ENCODE peak calls at places on chromosomes 7 and 10, in four cellular contexts. One of them, this sample, is unnamed.

GRCh38 chr7:2033586-2034135 is 199.1 kb downstream of the MAD1L1 start:
- DNase-seq in psoas muscle: no peak
- DNase-seq in transverse colon: no peak
- DNase-seq in prostate gland: no peak
- DNase-seq in this sample: no peak

GRCh38 chr10:79454259-79454658 is 8.8 kb upstream of the ZCCHC24 start:
- DNase-seq in psoas muscle: no peak
- DNase-seq in transverse colon: no peak
- DNase-seq in prostate gland: no peak
- DNase-seq in this sample: no peak

GRCh38 chr7:35839860-35840854 is 39.3 kb downstream of the SEPTIN7 start:
- DNase-seq in psoas muscle: no peak
- DNase-seq in transverse colon: no peak
- DNase-seq in prostate gland: no peak
- DNase-seq in this sample: no peak

GRCh38 chr10:78892383-78893191 is 176.2 kb upstream of the ZMIZ1 start:
- DNase-seq in psoas muscle: peak
- DNase-seq in transverse colon: no peak
- DNase-seq in prostate gland: no peak
- DNase-seq in this sample: no peak

GRCh38 chr7:2180081-2180480 is 52.7 kb downstream of the MAD1L1 start:
- DNase-seq in psoas muscle: no peak
- DNase-seq in transverse colon: no peak
- DNase-seq in prostate gland: no peak
- DNase-seq in this sample: no peak

GRCh38 chr7:130940326-130940725 is 206.3 kb upstream of the KLF14 start:
- DNase-seq in psoas muscle: no peak
- DNase-seq in transverse colon: no peak
- DNase-seq in prostate gland: no peak
- DNase-seq in this sample: no peak

GRCh38 chr7:152869041-152869676 is 109.6 kb downstream of the ACTR3B start:
- DNase-seq in psoas muscle: no peak
- DNase-seq in transverse colon: no peak
- DNase-seq in prostate gland: no peak
- DNase-seq in this sample: no peak

GRCh38 chr7:50534690-50535290 is 30.4 kb downstream of the DDC start:
- DNase-seq in psoas muscle: no peak
- DNase-seq in transverse colon: no peak
- DNase-seq in prostate gland: no peak
- DNase-seq in this sample: no peak

GRCh38 chr7:45889367-45890067 is 1.2 kb downstream of the IGFBP1 start:
- DNase-seq in psoas muscle: no peak
- DNase-seq in transverse colon: no peak
- DNase-seq in prostate gland: no peak
- DNase-seq in this sample: no peak

GRCh38 chr10:31319602-31320178 is 674 bp downstream of the ZEB1 start:
- DNase-seq in psoas muscle: no peak
- DNase-seq in transverse colon: no peak
- DNase-seq in prostate gland: no peak
- DNase-seq in this sample: no peak

GRCh38 chr7:68718059-68718685 is 880.1 kb upstream of the AUTS2 start:
- DNase-seq in psoas muscle: no peak
- DNase-seq in transverse colon: no peak
- DNase-seq in prostate gland: no peak
- DNase-seq in this sample: no peak

GRCh38 chr10:119933179-119933578 is 40.6 kb downstream of the SEC23IP start:
- DNase-seq in psoas muscle: no peak
- DNase-seq in transverse colon: no peak
- DNase-seq in prostate gland: no peak
- DNase-seq in this sample: no peak

GRCh38 chr10:14185501-14186045 is 145.2 kb downstream of the FRMD4A start:
- DNase-seq in psoas muscle: no peak
- DNase-seq in transverse colon: no peak
- DNase-seq in prostate gland: no peak
- DNase-seq in this sample: peak

GRCh38 chr7:79403451-79403850 is 50.0 kb downstream of the MAGI2 start:
- DNase-seq in psoas muscle: no peak
- DNase-seq in transverse colon: no peak
- DNase-seq in prostate gland: no peak
- DNase-seq in this sample: no peak

GRCh38 chr10:103054621-103055020 is 136.5 kb downstream of the CNNM2 start:
- DNase-seq in psoas muscle: no peak
- DNase-seq in transverse colon: no peak
- DNase-seq in prostate gland: no peak
- DNase-seq in this sample: no peak

GRCh38 chr7:134660961-134661376 is 14.3 kb downstream of the BPGM start:
- DNase-seq in psoas muscle: no peak
- DNase-seq in transverse colon: no peak
- DNase-seq in prostate gland: no peak
- DNase-seq in this sample: no peak

GRCh38 chr10:89165923-89166322 is 41.2 kb downstream of the CH25H start:
- DNase-seq in psoas muscle: no peak
- DNase-seq in transverse colon: no peak
- DNase-seq in prostate gland: no peak
- DNase-seq in this sample: no peak

GRCh38 chr10:77069020-77069419 is 568.6 kb downstream of the KCNMA1 start:
- DNase-seq in psoas muscle: no peak
- DNase-seq in transverse colon: no peak
- DNase-seq in prostate gland: no peak
- DNase-seq in this sample: no peak

GRCh38 chr7:95440394-95441038 is 5.7 kb upstream of the PON2 start:
- DNase-seq in psoas muscle: no peak
- DNase-seq in transverse colon: no peak
- DNase-seq in prostate gland: no peak
- DNase-seq in this sample: no peak

GRCh38 chr7:95688931-95689453 is 83.4 kb upstream of the DYNC1I1 start:
- DNase-seq in psoas muscle: peak
- DNase-seq in transverse colon: no peak
- DNase-seq in prostate gland: peak
- DNase-seq in this sample: no peak

GRCh38 chr10:66180651-66181318 is 745.1 kb upstream of the LRRTM3 start:
- DNase-seq in psoas muscle: no peak
- DNase-seq in transverse colon: no peak
- DNase-seq in prostate gland: peak
- DNase-seq in this sample: peak

GRCh38 chr7:33720139-33720538 is 185.2 kb upstream of the BMPER start:
- DNase-seq in psoas muscle: no peak
- DNase-seq in transverse colon: no peak
- DNase-seq in prostate gland: no peak
- DNase-seq in this sample: no peak

GRCh38 chr10:100774876-100775275 is 29.5 kb downstream of the PAX2 start:
- DNase-seq in psoas muscle: no peak
- DNase-seq in transverse colon: no peak
- DNase-seq in prostate gland: no peak
- DNase-seq in this sample: no peak

GRCh38 chr10:130341325-130341724 is 205.1 kb downstream of the GLRX3 start:
- DNase-seq in psoas muscle: no peak
- DNase-seq in transverse colon: no peak
- DNase-seq in prostate gland: no peak
- DNase-seq in this sample: no peak
- TF ChIP-seq CTCF in psoas muscle: peak
- TF ChIP-seq CTCF in transverse colon: no peak
- TF ChIP-seq CTCF in prostate gland: no peak
- TF ChIP-seq CTCF in this sample: no peak

GRCh38 chr7:27162930-27163775 is 2.2 kb downstream of the HOXA9 start:
- DNase-seq in psoas muscle: no peak
- DNase-seq in transverse colon: peak
- DNase-seq in prostate gland: no peak
- DNase-seq in this sample: no peak
- H3K4me3 ChIP-seq in psoas muscle: peak
- H3K4me3 ChIP-seq in transverse colon: peak
- H3K4me3 ChIP-seq in prostate gland: peak
- H3K4me3 ChIP-seq in this sample: no peak

GRCh38 chr7:139655305-139655704 is 122.5 kb downstream of the HIPK2 start:
- DNase-seq in psoas muscle: no peak
- DNase-seq in transverse colon: no peak
- DNase-seq in prostate gland: no peak
- DNase-seq in this sample: no peak
- TF ChIP-seq CTCF in psoas muscle: no peak
- TF ChIP-seq CTCF in transverse colon: no peak
- TF ChIP-seq CTCF in prostate gland: no peak
- TF ChIP-seq CTCF in this sample: no peak

GRCh38 chr7:30770936-30771858 is at the start of gene MINDY4:
- DNase-seq in psoas muscle: peak
- DNase-seq in transverse colon: peak
- DNase-seq in prostate gland: peak
- DNase-seq in this sample: peak
- H3K4me3 ChIP-seq in psoas muscle: peak
- H3K4me3 ChIP-seq in transverse colon: peak
- H3K4me3 ChIP-seq in prostate gland: peak
- H3K4me3 ChIP-seq in this sample: peak

GRCh38 chr7:150989456-150989855 is 1.4 kb upstream of the NOS3 start:
- DNase-seq in psoas muscle: no peak
- DNase-seq in transverse colon: no peak
- DNase-seq in prostate gland: no peak
- DNase-seq in this sample: no peak

GRCh38 chr7:150983893-150984368 is 5.8 kb upstream of the KCNH2 start:
- DNase-seq in psoas muscle: no peak
- DNase-seq in transverse colon: no peak
- DNase-seq in prostate gland: no peak
- DNase-seq in this sample: no peak

GRCh38 chr7:150988230-150989226 is 2.3 kb upstream of the NOS3 start:
- DNase-seq in psoas muscle: peak
- DNase-seq in transverse colon: peak
- DNase-seq in prostate gland: no peak
- DNase-seq in this sample: no peak

GRCh38 chr7:150986556-150986955 is 4.3 kb upstream of the NOS3 start:
- DNase-seq in psoas muscle: no peak
- DNase-seq in transverse colon: no peak
- DNase-seq in prostate gland: no peak
- DNase-seq in this sample: no peak

DNA sequence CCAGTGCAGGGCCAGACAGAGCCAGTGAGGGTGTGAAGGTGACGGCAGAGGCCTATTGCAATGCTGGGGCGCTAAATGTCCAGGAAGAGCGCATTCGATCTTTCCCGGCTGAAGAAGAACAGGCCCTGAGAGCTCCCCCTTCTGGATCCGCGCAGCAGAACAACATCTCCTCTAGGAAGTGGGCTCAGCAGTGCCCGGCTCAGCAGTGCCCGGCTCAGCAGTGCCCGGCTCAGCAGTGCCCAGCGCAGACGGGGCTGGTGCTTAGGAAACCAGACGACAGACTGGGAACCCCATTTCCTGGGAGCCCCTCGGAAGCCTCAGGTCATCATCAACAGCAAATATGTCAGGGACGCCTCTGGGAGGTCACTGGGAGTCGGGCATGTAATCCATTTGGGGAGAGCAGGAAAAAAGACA is 4.7 kb upstream of the NOS3 start:
- DNase-seq in psoas muscle: peak
- DNase-seq in transverse colon: peak
- DNase-seq in prostate gland: no peak
- DNase-seq in this sample: no peak
- TF ChIP-seq CTCF in psoas muscle: peak
- TF ChIP-seq CTCF in transverse colon: peak
- TF ChIP-seq CTCF in prostate gland: no peak
- TF ChIP-seq CTCF in this sample: peak

This sample was measured in GM06990.